ENCODE peak calls at places on chromosome 12, in six cellular contexts. One of them, this sample, is unnamed.

GRCh38 chr12:120710805-120711296 is 593 bp downstream of the UNC119B start:
- DNase-seq in activated B cell treated with CpG ODN at 0.5 μM for 24 hours: peak; percentile 31
- DNase-seq in neural progenitor cell: peak; percentile 65
- DNase-seq in AG04450: no peak
- DNase-seq in A172: no peak
- DNase-seq in GM13977: peak; percentile 47
- DNase-seq in this sample: no peak

GRCh38 chr12:24230061-24230460 is 280.6 kb upstream of the SOX5 start:
- DNase-seq in activated B cell treated with CpG ODN at 0.5 μM for 24 hours: no peak
- DNase-seq in neural progenitor cell: peak; percentile 87
- DNase-seq in AG04450: no peak
- DNase-seq in A172: no peak
- DNase-seq in GM13977: no peak
- DNase-seq in this sample: no peak

GRCh38 chr12:53601296-53601847 is 24.8 kb downstream of the ATF7 start:
- DNase-seq in activated B cell treated with CpG ODN at 0.5 μM for 24 hours: no peak
- DNase-seq in neural progenitor cell: no peak
- DNase-seq in AG04450: no peak
- DNase-seq in A172: no peak
- DNase-seq in GM13977: no peak
- DNase-seq in this sample: no peak

GRCh38 chr12:103571286-103571685 is 15.8 kb upstream of the STAB2 start:
- DNase-seq in activated B cell treated with CpG ODN at 0.5 μM for 24 hours: no peak
- DNase-seq in neural progenitor cell: peak; percentile 94
- DNase-seq in AG04450: no peak
- DNase-seq in A172: no peak
- DNase-seq in GM13977: no peak
- DNase-seq in this sample: no peak

GRCh38 chr12:62291888-62292760 is 31.9 kb downstream of the USP15 start:
- DNase-seq in activated B cell treated with CpG ODN at 0.5 μM for 24 hours: no peak
- DNase-seq in neural progenitor cell: no peak
- DNase-seq in AG04450: no peak
- DNase-seq in A172: peak; percentile 8
- DNase-seq in GM13977: no peak
- DNase-seq in this sample: no peak

GRCh38 chr12:98149270-98149669 is 366.1 kb upstream of the TMPO start:
- DNase-seq in activated B cell treated with CpG ODN at 0.5 μM for 24 hours: no peak
- DNase-seq in neural progenitor cell: no peak
- DNase-seq in AG04450: no peak
- DNase-seq in A172: no peak
- DNase-seq in GM13977: no peak
- DNase-seq in this sample: no peak

GRCh38 chr12:31238764-31239387 is 87.1 kb downstream of the SINHCAF start:
- DNase-seq in activated B cell treated with CpG ODN at 0.5 μM for 24 hours: peak; percentile 37
- DNase-seq in neural progenitor cell: peak; percentile 76
- DNase-seq in AG04450: no peak
- DNase-seq in A172: peak; percentile 58
- DNase-seq in GM13977: peak; percentile 77
- DNase-seq in this sample: peak; percentile 43

GRCh38 chr12:52037248-52037861 is 13.9 kb upstream of the NR4A1 start:
- DNase-seq in activated B cell treated with CpG ODN at 0.5 μM for 24 hours: peak; percentile 54
- DNase-seq in neural progenitor cell: peak; percentile 69
- DNase-seq in AG04450: no peak
- DNase-seq in A172: no peak
- DNase-seq in GM13977: no peak
- DNase-seq in this sample: no peak

GRCh38 chr12:52351196-52352059 is 15.9 kb downstream of the KRT85 start:
- DNase-seq in activated B cell treated with CpG ODN at 0.5 μM for 24 hours: no peak
- DNase-seq in neural progenitor cell: no peak
- DNase-seq in AG04450: no peak
- DNase-seq in A172: no peak
- DNase-seq in GM13977: no peak
- DNase-seq in this sample: no peak

GRCh38 chr12:98329589-98329988 is 185.8 kb upstream of the TMPO start:
- DNase-seq in activated B cell treated with CpG ODN at 0.5 μM for 24 hours: no peak
- DNase-seq in neural progenitor cell: no peak
- DNase-seq in AG04450: no peak
- DNase-seq in A172: no peak
- DNase-seq in GM13977: no peak
- DNase-seq in this sample: no peak

GRCh38 chr12:131788070-131788469 is 40.1 kb upstream of the MMP17 start:
- DNase-seq in activated B cell treated with CpG ODN at 0.5 μM for 24 hours: no peak
- DNase-seq in neural progenitor cell: no peak
- DNase-seq in AG04450: no peak
- DNase-seq in A172: no peak
- DNase-seq in GM13977: no peak
- DNase-seq in this sample: no peak

GRCh38 chr12:52243774-52244614 is 11.0 kb downstream of the KRT7 start:
- DNase-seq in activated B cell treated with CpG ODN at 0.5 μM for 24 hours: no peak
- DNase-seq in neural progenitor cell: no peak
- DNase-seq in AG04450: peak; percentile 65
- DNase-seq in A172: peak; percentile 96
- DNase-seq in GM13977: peak; percentile 92
- DNase-seq in this sample: peak; percentile 80

GRCh38 chr12:91978143-91978542 is 167.5 kb downstream of the BTG1 start:
- DNase-seq in activated B cell treated with CpG ODN at 0.5 μM for 24 hours: no peak
- DNase-seq in neural progenitor cell: no peak
- DNase-seq in AG04450: no peak
- DNase-seq in A172: no peak
- DNase-seq in GM13977: no peak
- DNase-seq in this sample: no peak

GRCh38 chr12:19946549-19946948 is 421.8 kb upstream of the PDE3A start:
- DNase-seq in activated B cell treated with CpG ODN at 0.5 μM for 24 hours: no peak
- DNase-seq in neural progenitor cell: no peak
- DNase-seq in AG04450: peak; percentile 81
- DNase-seq in A172: peak; percentile 82
- DNase-seq in GM13977: no peak
- DNase-seq in this sample: peak; percentile 42

GRCh38 chr12:91194500-91194899 is 11.9 kb upstream of the DCN start:
- DNase-seq in activated B cell treated with CpG ODN at 0.5 μM for 24 hours: no peak
- DNase-seq in neural progenitor cell: no peak
- DNase-seq in AG04450: no peak
- DNase-seq in A172: no peak
- DNase-seq in GM13977: no peak
- DNase-seq in this sample: no peak

GRCh38 chr12:8681129-8681902 is 16.5 kb upstream of the RIMKLB start:
- DNase-seq in activated B cell treated with CpG ODN at 0.5 μM for 24 hours: no peak
- DNase-seq in neural progenitor cell: no peak
- DNase-seq in AG04450: no peak
- DNase-seq in A172: peak; percentile 59
- DNase-seq in GM13977: no peak
- DNase-seq in this sample: peak; percentile 55

GRCh38 chr12:15131462-15131861 is 89.8 kb downstream of the RERG start:
- DNase-seq in activated B cell treated with CpG ODN at 0.5 μM for 24 hours: no peak
- DNase-seq in neural progenitor cell: no peak
- DNase-seq in AG04450: no peak
- DNase-seq in A172: no peak
- DNase-seq in GM13977: no peak
- DNase-seq in this sample: no peak

GRCh38 chr12:7289743-7290142 is 14.1 kb upstream of the ACSM4 start:
- DNase-seq in activated B cell treated with CpG ODN at 0.5 μM for 24 hours: no peak
- DNase-seq in neural progenitor cell: peak; percentile 34
- DNase-seq in AG04450: no peak
- DNase-seq in A172: no peak
- DNase-seq in GM13977: no peak
- DNase-seq in this sample: no peak

GRCh38 chr12:6868211-6869048 is 1.1 kb downstream of the TPI1 start:
- DNase-seq in activated B cell treated with CpG ODN at 0.5 μM for 24 hours: no peak
- DNase-seq in neural progenitor cell: peak; percentile 45
- DNase-seq in AG04450: no peak
- DNase-seq in A172: no peak
- DNase-seq in GM13977: no peak
- DNase-seq in this sample: no peak

GRCh38 chr12:45918818-45919217 is 71.6 kb downstream of the SCAF11 start:
- DNase-seq in activated B cell treated with CpG ODN at 0.5 μM for 24 hours: no peak
- DNase-seq in neural progenitor cell: no peak
- DNase-seq in AG04450: no peak
- DNase-seq in A172: no peak
- DNase-seq in GM13977: no peak
- DNase-seq in this sample: no peak

GRCh38 chr12:6500466-6500865 is 6.6 kb downstream of the NCAPD2 start:
- DNase-seq in activated B cell treated with CpG ODN at 0.5 μM for 24 hours: no peak
- DNase-seq in neural progenitor cell: no peak
- DNase-seq in AG04450: no peak
- DNase-seq in A172: no peak
- DNase-seq in GM13977: no peak
- DNase-seq in this sample: no peak

GRCh38 chr12:105942316-105942715 is 196.4 kb downstream of the NUAK1 start:
- DNase-seq in activated B cell treated with CpG ODN at 0.5 μM for 24 hours: no peak
- DNase-seq in neural progenitor cell: no peak
- DNase-seq in AG04450: no peak
- DNase-seq in A172: no peak
- DNase-seq in GM13977: no peak
- DNase-seq in this sample: no peak

GRCh38 chr12:127660961-127661360 is 606.0 kb upstream of the TMEM132C start:
- DNase-seq in activated B cell treated with CpG ODN at 0.5 μM for 24 hours: no peak
- DNase-seq in neural progenitor cell: no peak
- DNase-seq in AG04450: no peak
- DNase-seq in A172: no peak
- DNase-seq in GM13977: no peak
- DNase-seq in this sample: no peak

GRCh38 chr12:79344855-79345840 is 345.6 kb downstream of the PAWR start:
- DNase-seq in activated B cell treated with CpG ODN at 0.5 μM for 24 hours: no peak
- DNase-seq in neural progenitor cell: peak; percentile 65
- DNase-seq in AG04450: no peak
- DNase-seq in A172: peak; percentile 47
- DNase-seq in GM13977: peak; percentile 12
- DNase-seq in this sample: peak; percentile 3

GRCh38 chr12:90836689-90837088 is 118.3 kb downstream of the CCER1 start:
- DNase-seq in activated B cell treated with CpG ODN at 0.5 μM for 24 hours: no peak
- DNase-seq in neural progenitor cell: no peak
- DNase-seq in AG04450: no peak
- DNase-seq in A172: no peak
- DNase-seq in GM13977: no peak
- DNase-seq in this sample: no peak

GRCh38 chr12:126369487-126370463 is 1304.5 kb downstream of the AACS start:
- DNase-seq in activated B cell treated with CpG ODN at 0.5 μM for 24 hours: no peak
- DNase-seq in neural progenitor cell: no peak
- DNase-seq in AG04450: no peak
- DNase-seq in A172: peak; percentile 59
- DNase-seq in GM13977: no peak
- DNase-seq in this sample: peak; percentile 66

GRCh38 chr12:93626160-93626559 is 51.0 kb upstream of the CRADD start:
- DNase-seq in activated B cell treated with CpG ODN at 0.5 μM for 24 hours: no peak
- DNase-seq in neural progenitor cell: no peak
- DNase-seq in AG04450: no peak
- DNase-seq in A172: peak; percentile 18
- DNase-seq in GM13977: no peak
- DNase-seq in this sample: no peak

GRCh38 chr12:11553871-11554533 is 95.5 kb upstream of the ETV6 start:
- DNase-seq in activated B cell treated with CpG ODN at 0.5 μM for 24 hours: no peak
- DNase-seq in neural progenitor cell: peak; percentile 48
- DNase-seq in AG04450: peak; percentile 13
- DNase-seq in A172: peak; percentile 29
- DNase-seq in GM13977: peak; percentile 74
- DNase-seq in this sample: peak; percentile 38

GRCh38 chr12:123118397-123118945 is 32.4 kb downstream of the PITPNM2 start:
- DNase-seq in activated B cell treated with CpG ODN at 0.5 μM for 24 hours: no peak
- DNase-seq in neural progenitor cell: no peak
- DNase-seq in AG04450: peak; percentile 57
- DNase-seq in A172: no peak
- DNase-seq in GM13977: no peak
- DNase-seq in this sample: no peak

GRCh38 chr12:93173178-93173957 is 204.4 kb upstream of the NUDT4 start:
- DNase-seq in activated B cell treated with CpG ODN at 0.5 μM for 24 hours: no peak
- DNase-seq in neural progenitor cell: no peak
- DNase-seq in AG04450: no peak
- DNase-seq in A172: peak; percentile 23
- DNase-seq in GM13977: no peak
- DNase-seq in this sample: no peak

GRCh38 chr12:80937391-80938238 is at the start of gene LIN7A:
- DNase-seq in activated B cell treated with CpG ODN at 0.5 μM for 24 hours: no peak
- DNase-seq in neural progenitor cell: peak; percentile 73
- DNase-seq in AG04450: no peak
- DNase-seq in A172: no peak
- DNase-seq in GM13977: peak; percentile 60
- DNase-seq in this sample: no peak

GRCh38 chr12:97837401-97837800 is 374.8 kb downstream of the RMST start:
- DNase-seq in activated B cell treated with CpG ODN at 0.5 μM for 24 hours: no peak
- DNase-seq in neural progenitor cell: no peak
- DNase-seq in AG04450: no peak
- DNase-seq in A172: peak; percentile 33
- DNase-seq in GM13977: no peak
- DNase-seq in this sample: peak; percentile 74

GRCh38 chr12:84910549-84911241 is 1.9 kb downstream of the SLC6A15 start:
- DNase-seq in activated B cell treated with CpG ODN at 0.5 μM for 24 hours: no peak
- DNase-seq in neural progenitor cell: peak; percentile 61
- DNase-seq in AG04450: no peak
- DNase-seq in A172: peak; percentile 3
- DNase-seq in GM13977: no peak
- DNase-seq in this sample: no peak

GRCh38 chr12:106249411-106250135 is 1.8 kb upstream of the CKAP4 start:
- DNase-seq in activated B cell treated with CpG ODN at 0.5 μM for 24 hours: no peak
- DNase-seq in neural progenitor cell: no peak
- DNase-seq in AG04450: no peak
- DNase-seq in A172: no peak
- DNase-seq in GM13977: peak; percentile 45
- DNase-seq in this sample: no peak

GRCh38 chr12:82721726-82722125 is 35.0 kb downstream of the TMTC2 start:
- DNase-seq in activated B cell treated with CpG ODN at 0.5 μM for 24 hours: no peak
- DNase-seq in neural progenitor cell: no peak
- DNase-seq in AG04450: no peak
- DNase-seq in A172: no peak
- DNase-seq in GM13977: peak; percentile 49
- DNase-seq in this sample: no peak

GRCh38 chr12:109710747-109711595 is 2.7 kb upstream of the FAM222A start:
- DNase-seq in activated B cell treated with CpG ODN at 0.5 μM for 24 hours: no peak
- DNase-seq in neural progenitor cell: no peak
- DNase-seq in AG04450: no peak
- DNase-seq in A172: peak; percentile 16
- DNase-seq in GM13977: no peak
- DNase-seq in this sample: no peak

This sample was measured in astrocyte of the cerebellum.